ENCODE peak calls at places on chromosome 22, in nine cellular contexts. I is neural progenitor cell, C is fibroblast of lung, J is endothelial cell of umbilical vein, P is mammary epithelial cell, V is PC-3, T is DND-41, B is GM23248, U is GM12878. O is an unnamed sample. For H3K4me1, the result is how much of the 10 kb centered on the place peaks cover.

GRCh38 chr22:22587577-22588188 is 28.6 kb upstream of the PRAME start:
- DNase-seq in V (no peak), C (no peak), B (no peak), U (no peak), J (no peak), P (no peak), I (no peak), T (no peak), O (no peak)

GRCh38 chr22:32355760-32356159 is 1.9 kb upstream of the RFPL3 start:
- DNase-seq in T (no peak), I (peak), C (no peak), B (no peak), P (peak), V (peak), U (no peak), J (no peak), O (no peak)

GRCh38 chr22:41998361-41999261 is at the start of gene WBP2NL:
- DNase-seq in P (peak), C (peak), U (peak), J (peak), T (no peak), B (peak), V (peak), I (no peak), O (peak)

GRCh38 chr22:17228725-17229126 is 9.5 kb upstream of the ADA2 start:
- DNase-seq in C (no peak), P (no peak), I (no peak), J (no peak), T (no peak), U (no peak), B (no peak), V (peak), O (no peak)

GRCh38 chr22:36445158-36445668 is 36.2 kb downstream of the TXN2 start:
- DNase-seq in T (no peak), J (no peak), C (peak), B (peak), V (no peak), U (no peak), I (no peak), P (no peak), O (no peak)

GRCh38 chr22:22891139-22891621 is 3.6 kb downstream of the IGLL5 start:
- DNase-seq in T (no peak), U (no peak), I (no peak), B (no peak), V (no peak), C (no peak), P (no peak), J (no peak), O (no peak)

GRCh38 chr22:17131686-17132085 is 10.5 kb upstream of the TMEM121B start:
- DNase-seq in C (no peak), U (no peak), T (no peak), V (no peak), P (no peak), I (peak), B (no peak), J (no peak), O (no peak)

GRCh38 chr22:42560781-42561180 is 7.0 kb downstream of the SERHL2 start:
- DNase-seq in V (no peak), B (peak), J (no peak), P (no peak), T (no peak), I (peak), C (no peak), U (no peak), O (no peak)

GRCh38 chr22:32233091-32233490 is 22.1 kb downstream of the SLC5A4 start:
- DNase-seq in P (no peak), J (no peak), C (no peak), V (no peak), B (no peak), I (no peak), T (no peak), U (no peak), O (no peak)

GRCh38 chr22:48315415-48316244 is 1512.0 kb downstream of the BRD1 start:
- DNase-seq in P (no peak), V (no peak), I (peak), B (no peak), T (no peak), U (no peak), C (no peak), J (no peak), O (no peak)

GRCh38 chr22:48256776-48257689 is 1494.6 kb downstream of the TBC1D22A start:
- DNase-seq in V (no peak), P (no peak), B (no peak), C (no peak), J (no peak), I (no peak), U (no peak), T (no peak), O (no peak)

GRCh38 chr22:22198751-22199150 is 45.8 kb upstream of the VPREB1 start:
- DNase-seq in J (no peak), B (no peak), I (no peak), C (no peak), U (no peak), V (no peak), P (no peak), T (no peak), O (no peak)

GRCh38 chr22:41862160-41862529 is 29.2 kb downstream of the SREBF2 start:
- DNase-seq in U (peak), J (no peak), P (peak), V (no peak), I (no peak), B (no peak), C (peak), T (no peak), O (no peak)

GRCh38 chr22:39348909-39349505 is 784 bp upstream of the SYNGR1 start:
- DNase-seq in T (peak), U (no peak), J (no peak), P (no peak), V (no peak), B (no peak), I (peak), C (no peak), O (no peak)

GRCh38 chr22:39351689-39352214 is 2.0 kb downstream of the SYNGR1 start:
- DNase-seq in P (peak), T (no peak), U (peak), B (peak), J (no peak), V (no peak), I (no peak), C (peak), O (no peak)

GRCh38 chr22:39349967-39350802 is at the start of gene SYNGR1:
- DNase-seq in V (no peak), P (no peak), C (no peak), J (no peak), B (peak), U (no peak), T (peak), I (peak), O (no peak)

GRCh38 chr22:39350803-39351688 is 1.3 kb downstream of the SYNGR1 start:
- DNase-seq in I (no peak), B (no peak), J (no peak), P (no peak), U (no peak), V (no peak), T (no peak), C (no peak), O (no peak)

DNA sequence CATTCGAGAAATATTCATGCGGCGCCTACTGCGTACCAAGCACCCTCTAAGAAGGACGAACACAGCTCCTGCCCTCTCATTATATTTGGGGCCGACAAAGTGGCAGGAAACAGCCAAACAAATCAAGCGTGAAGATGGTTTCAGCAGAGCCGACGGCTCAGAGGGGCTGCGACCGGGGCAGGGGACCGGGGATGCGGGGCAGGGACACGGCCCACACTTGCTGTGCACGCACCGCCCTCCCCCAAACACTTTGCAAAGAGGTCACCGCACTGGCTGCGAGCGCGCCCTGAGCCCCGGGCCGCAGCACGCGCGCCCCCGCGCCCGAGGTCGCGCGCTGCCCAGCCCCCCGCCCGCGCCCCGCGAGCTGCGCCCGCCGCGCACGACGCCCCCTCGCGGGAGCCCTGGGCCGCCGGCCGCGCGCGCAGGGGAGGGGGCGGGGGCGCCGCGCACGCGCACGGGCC is 255 bp upstream of the SYNGR1 start:
- DNase-seq in C (peak), T (peak), I (peak), U (no peak), B (peak), P (no peak), J (no peak), V (peak), O (no peak)
- TF ChIP-seq EZH2 in C (no peak), T (no peak), I (no peak), U (no peak), B (no peak), P (no peak), J (no peak), V (no peak), O (no peak)

GRCh38 chr22:44667276-44667675 is 34.7 kb upstream of the PRR5 start:
- DNase-seq in J (no peak), C (no peak), V (no peak), B (no peak), P (no peak), U (no peak), I (no peak), T (no peak), O (no peak)

GRCh38 chr22:44668886-44669724 is 32.9 kb upstream of the PRR5 start:
- DNase-seq in U (no peak), I (no peak), P (no peak), C (no peak), T (no peak), J (no peak), B (peak), V (no peak), O (no peak)

GRCh38 chr22:44666207-44666585 is 35.8 kb upstream of the PRR5 start:
- DNase-seq in I (no peak), B (no peak), P (no peak), U (no peak), C (no peak), J (no peak), V (no peak), T (no peak), O (no peak)

GRCh38 chr22:44668190-44668885 is 33.7 kb upstream of the PRR5 start:
- DNase-seq in I (peak), C (no peak), T (no peak), J (no peak), P (no peak), V (no peak), B (peak), U (no peak), O (no peak)

GRCh38 chr22:44667829-44668189 is 34.2 kb upstream of the PRR5 start:
- DNase-seq in U (no peak), J (no peak), C (no peak), T (no peak), P (no peak), V (no peak), B (peak), I (no peak), O (no peak)
- H3K9ac ChIP-seq in U (no peak), J (no peak), C (no peak), T (no peak), P (no peak), V (no peak), B (peak), I (no peak), O (no peak)

GRCh38 chr22:19430890-19431541 is 517 bp downstream of the HIRA start:
- DNase-seq in V (peak), B (peak), P (peak), I (peak), C (peak), U (no peak), T (no peak), J (peak), O (peak)

GRCh38 chr22:19434829-19435580 is 2.7 kb downstream of the MRPL40 start:
- DNase-seq in P (no peak), T (no peak), J (no peak), B (no peak), I (no peak), C (no peak), U (no peak), V (no peak), O (no peak)

GRCh38 chr22:19429950-19430889 is 1.3 kb downstream of the HIRA start:
- DNase-seq in B (peak), V (peak), U (no peak), C (peak), J (peak), T (peak), P (peak), I (peak), O (peak)

GRCh38 chr22:19432092-19432844 is at the start of gene MRPL40:
- DNase-seq in V (peak), T (peak), I (peak), U (peak), C (peak), J (peak), B (peak), P (peak), O (peak)

DNA sequence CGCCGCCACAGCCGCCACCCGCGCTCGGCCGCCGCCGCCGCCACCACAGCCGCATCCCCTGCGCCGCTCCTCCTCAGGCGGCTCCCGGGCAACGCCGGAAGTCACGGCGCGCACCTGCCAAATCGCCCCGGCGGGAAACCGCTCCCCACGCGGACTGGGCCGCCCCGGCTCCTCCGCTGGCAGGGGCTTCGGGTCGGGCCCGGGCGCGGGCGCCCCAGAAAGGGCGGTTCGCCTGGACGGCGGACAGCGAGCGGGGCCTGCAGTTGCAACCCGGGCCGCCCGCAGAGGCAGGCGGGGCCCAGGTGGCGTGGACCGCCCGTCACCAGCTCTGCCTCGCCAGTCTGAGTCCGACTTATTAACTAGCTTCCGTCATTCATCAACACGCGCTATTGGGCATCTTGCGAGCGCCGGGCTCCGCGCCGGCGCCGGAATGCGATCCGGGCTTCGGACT is at the start of gene HIRA:
- DNase-seq in T (peak), J (peak), V (peak), C (peak), P (peak), I (peak), B (peak), U (no peak), O (peak)
- H3K4me1 ChIP-seq in T (half or more), J (under half), V (under half), C (under half), P (under half), I (under half), B (under half), U (under half), O (under half)

DNA sequence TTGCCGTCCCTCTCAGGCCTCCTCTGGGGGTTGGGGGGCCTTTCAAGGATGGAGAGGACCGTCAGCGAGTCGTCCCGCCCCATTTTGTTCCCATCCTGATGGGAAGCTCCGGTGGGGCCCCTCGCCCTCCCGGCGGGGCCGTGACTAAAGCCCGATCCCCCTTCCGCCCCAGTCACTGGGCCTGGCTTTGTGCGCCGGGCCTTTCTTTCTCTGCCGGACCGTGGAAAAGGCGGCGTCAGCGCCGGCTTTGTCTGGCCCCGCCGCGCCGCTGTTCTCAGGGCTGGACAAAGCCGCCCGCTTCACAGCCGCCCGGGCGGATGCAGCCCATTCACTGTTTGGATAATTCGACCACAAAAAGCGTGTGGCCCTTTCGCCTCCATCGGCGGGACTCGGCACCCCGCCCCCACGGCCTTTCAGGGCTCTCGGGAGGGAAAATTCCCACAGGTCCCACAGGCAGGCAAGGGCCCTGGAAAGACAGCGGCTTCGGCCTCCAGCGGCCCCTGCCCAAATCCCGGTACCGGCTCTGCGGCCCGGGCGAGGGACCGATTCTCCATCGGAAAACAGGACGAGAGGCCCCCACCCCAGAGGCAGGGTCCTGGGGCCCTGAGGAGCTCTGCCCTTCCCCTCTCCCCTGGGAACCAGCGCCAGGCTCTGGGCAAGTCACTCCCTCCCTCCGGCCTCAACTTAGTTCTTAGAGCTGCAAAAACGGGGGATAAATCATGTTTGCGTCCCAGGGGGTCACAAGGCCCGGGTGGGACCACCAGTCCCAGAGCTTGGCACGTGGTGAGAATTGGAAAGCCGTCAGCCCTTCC is 87.2 kb downstream of the WNT7B start:
- DNase-seq in V (no peak), I (peak), T (no peak), P (no peak), J (no peak), C (peak), B (peak), U (no peak), O (no peak)
- TF ChIP-seq EZH2 in V (no peak), I (no peak), T (no peak), P (no peak), J (peak), C (peak), B (no peak), U (no peak), O (no peak)

GRCh38 chr22:40510965-40511364 is 125.6 kb downstream of the MRTFA start:
- DNase-seq in I (no peak), U (no peak), P (no peak), J (no peak), B (no peak), T (no peak), V (no peak), C (no peak), O (no peak)
- H3K9ac ChIP-seq in I (no peak), U (no peak), P (no peak), J (no peak), B (peak), T (no peak), V (no peak), C (no peak), O (no peak)

O was measured in MM.1S.